ENCODE peak calls at places on chromosomes 6 and 20, in five cellular contexts. X is A549, W is K562, U is pancreas, S is uterus. L is an unnamed sample.

GRCh38 chr20:5715068-5715841 is 34.9 kb upstream of the SHLD1 start:
- DNase-seq in X (no peak), W (no peak), U (no peak), S (no peak), L (no peak)

GRCh38 chr6:6057442-6058053 is 50.8 kb upstream of the NRN1 start:
- DNase-seq in X (peak; percentile 12), W (peak; percentile 31), U (no peak), S (no peak), L (no peak)

GRCh38 chr6:80605165-80605989 is 498.9 kb downstream of the BCKDHB start:
- DNase-seq in X (no peak), W (no peak), U (no peak), S (no peak), L (no peak)

GRCh38 chr6:160978141-160978926 is 13.2 kb upstream of the MAP3K4 start:
- DNase-seq in X (no peak), W (no peak), U (no peak), S (peak; percentile 42), L (no peak)

GRCh38 chr20:33325350-33325749 is 42.3 kb downstream of the BPIFB1 start:
- DNase-seq in X (no peak), W (no peak), U (no peak), S (no peak), L (no peak)

GRCh38 chr6:97842536-97842935 is 559.5 kb upstream of the MMS22L start:
- DNase-seq in X (no peak), W (no peak), U (no peak), S (no peak), L (no peak)

GRCh38 chr6:134245041-134245440 is 72.9 kb downstream of the SGK1 start:
- DNase-seq in X (no peak), W (no peak), U (peak; percentile 71), S (no peak), L (no peak)

GRCh38 chr20:43554369-43554768 is 4.5 kb upstream of the SGK2 start:
- DNase-seq in X (no peak), W (no peak), U (no peak), S (no peak), L (no peak)

GRCh38 chr20:19783966-19784401 is 25.9 kb downstream of the RIN2 start:
- DNase-seq in X (no peak), W (no peak), U (no peak), S (no peak), L (no peak)

GRCh38 chr6:83055366-83055964 is 10.2 kb downstream of the UBE3D start:
- DNase-seq in X (peak; percentile 44), W (peak; percentile 59), U (peak; percentile 18), S (peak; percentile 38), L (no peak)

GRCh38 chr20:57672953-57673575 is 36.8 kb downstream of the PMEPA1 start:
- DNase-seq in X (no peak), W (no peak), U (no peak), S (no peak), L (no peak)

DNA sequence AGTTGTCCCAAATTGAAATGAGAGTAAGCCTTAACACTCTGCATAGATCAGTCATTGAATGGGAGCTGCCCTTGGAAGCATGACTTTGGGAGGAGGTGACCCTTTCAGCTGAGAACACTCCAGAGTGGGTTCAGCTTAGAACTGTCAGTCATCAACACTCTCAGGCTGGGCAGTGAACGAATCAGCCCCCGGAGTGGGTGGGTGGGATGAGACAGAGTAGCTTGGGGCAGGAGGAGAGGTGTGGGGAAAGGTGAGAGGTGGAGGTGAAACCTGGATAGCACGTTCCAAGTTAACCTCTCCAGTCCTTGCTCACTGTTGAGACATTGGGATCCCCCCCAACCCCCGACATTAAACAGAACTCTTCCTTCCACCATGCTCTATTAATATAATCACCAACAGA is 55.3 kb upstream of the TPD52L1 start:
- DNase-seq in X (no peak), W (no peak), U (no peak), S (no peak), L (no peak)
- H3K4me1 ChIP-seq in X (peaks cover 32% of the 10 kb centered on the region), W (peaks cover 14% of the 10 kb centered on the region), U (no peaks in the 10 kb centered on the region), S (no peaks in the 10 kb centered on the region), L (peaks cover 3% of the 10 kb centered on the region)

GRCh38 chr6:33875696-33876095 is 71.9 kb upstream of the MLN start:
- DNase-seq in X (no peak), W (no peak), U (no peak), S (no peak), L (no peak)

GRCh38 chr6:33880746-33881145 is 76.9 kb upstream of the MLN start:
- DNase-seq in X (no peak), W (no peak), U (no peak), S (no peak), L (no peak)

GRCh38 chr6:33877982-33878381 is 74.2 kb upstream of the MLN start:
- DNase-seq in X (no peak), W (no peak), U (no peak), S (no peak), L (no peak)

GRCh38 chr6:33880104-33880678 is 76.4 kb upstream of the MLN start:
- DNase-seq in X (no peak), W (no peak), U (no peak), S (no peak), L (no peak)

DNA sequence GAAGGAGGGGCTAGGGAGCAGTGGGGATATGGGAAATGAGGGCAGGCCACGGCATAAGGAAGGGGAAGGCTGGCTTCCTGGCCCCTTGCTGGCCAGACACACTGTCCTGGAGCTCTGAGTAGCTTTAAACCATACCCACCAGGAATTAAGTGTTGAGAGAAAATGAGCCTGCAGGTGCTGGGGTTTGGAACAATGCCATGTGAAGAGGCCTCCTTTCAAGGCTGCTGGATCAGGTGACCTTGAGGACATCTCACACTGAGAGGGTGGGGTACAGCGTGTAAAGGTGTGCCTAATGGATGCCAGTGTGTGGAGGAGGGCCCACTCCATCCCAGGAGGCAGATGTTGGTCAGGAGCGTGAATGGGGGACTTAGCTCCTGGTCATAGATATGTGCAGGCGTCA is 74.7 kb upstream of the MLN start:
- DNase-seq in X (no peak), W (no peak), U (no peak), S (no peak), L (no peak)
- H3K4me1 ChIP-seq in X (no peaks in the 10 kb centered on the region), W (peaks cover 2% of the 10 kb centered on the region), U (no peaks in the 10 kb centered on the region), S (no peaks in the 10 kb centered on the region), L (no peaks in the 10 kb centered on the region)

GRCh38 chr6:15426926-15427325 is 181.1 kb downstream of the JARID2 start:
- DNase-seq in X (no peak), W (no peak), U (no peak), S (no peak), L (no peak)
- H3K4me1 ChIP-seq in X (peaks cover 21% of the 10 kb centered on the region), W (peaks cover 4% of the 10 kb centered on the region), U (no peaks in the 10 kb centered on the region), S (no peaks in the 10 kb centered on the region), L (no peaks in the 10 kb centered on the region)

DNA sequence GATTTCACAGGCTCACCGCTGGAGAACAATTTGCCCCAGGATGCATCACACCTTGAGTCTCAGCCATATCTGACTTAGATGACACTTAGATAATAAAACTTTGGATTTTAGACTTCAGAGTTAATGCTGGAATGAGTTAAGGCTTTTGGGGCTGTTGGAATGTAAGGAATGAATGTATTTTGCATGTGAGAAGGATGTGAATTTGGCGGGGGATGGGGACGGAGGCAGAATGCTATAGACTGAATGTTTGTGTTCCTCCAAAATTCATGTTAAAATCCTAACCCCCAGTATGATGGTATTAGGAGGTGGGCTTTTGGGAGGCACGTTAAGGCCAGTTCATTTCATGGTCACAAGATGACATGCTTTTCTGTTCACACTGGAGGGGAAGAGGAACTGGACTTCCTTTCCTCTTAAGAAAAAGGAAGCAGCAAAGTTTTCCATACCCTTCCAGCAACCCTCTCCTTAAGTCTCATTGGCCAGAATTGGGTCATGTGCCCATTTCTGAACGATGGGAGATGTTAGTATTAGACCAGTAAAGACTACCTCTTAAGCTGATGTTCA is 5.8 kb upstream of the SRXN1 start:
- DNase-seq in X (no peak), W (peak; percentile 19), U (no peak), S (no peak), L (no peak)
- H3K4me1 ChIP-seq in X (peaks cover 53% of the 10 kb centered on the region), W (peaks cover 43% of the 10 kb centered on the region), U (no peaks in the 10 kb centered on the region), S (peaks cover 5% of the 10 kb centered on the region), L (no peaks in the 10 kb centered on the region)

GRCh38 chr20:47561603-47562583 is 60.2 kb downstream of the NCOA3 start:
- DNase-seq in X (no peak), W (no peak), U (no peak), S (no peak), L (no peak)
- H3K4me1 ChIP-seq in X (peaks cover 76% of the 10 kb centered on the region), W (peaks cover 30% of the 10 kb centered on the region), U (no peaks in the 10 kb centered on the region), S (peaks cover 19% of the 10 kb centered on the region), L (peaks cover 7% of the 10 kb centered on the region)